ENCODE peak calls at places on chromosomes 16 and 17, in nine cellular contexts. O is mucosa of descending colon, Q is A549, V is IMR-90, W is AG09309, D is MM.1S, M is Peyer's patch, Z is gastrocnemius medialis, J is prostate gland. C is an unnamed sample.

GRCh38 chr16:71693168-71693567 is 31.3 kb downstream of the PHLPP2 start:
- DNase-seq in J (no peak), O (no peak), Z (no peak), Q (no peak), V (no peak), M (no peak), D (no peak), W (no peak), C (no peak)

GRCh38 chr17:7363311-7363710 is 8.4 kb downstream of the TMEM95 start:
- DNase-seq in J (no peak), O (no peak), D (no peak), Z (no peak), Q (no peak), V (peak; percentile 18), M (no peak), W (no peak), C (no peak)

GRCh38 chr16:47213761-47214440 is 70.2 kb upstream of the NETO2 start:
- DNase-seq in M (no peak), J (no peak), Z (no peak), D (no peak), V (peak; percentile 12), Q (no peak), W (no peak), O (no peak), C (no peak)

GRCh38 chr17:9285602-9286001 is 264.3 kb downstream of the NTN1 start:
- DNase-seq in M (no peak), O (no peak), D (no peak), Q (no peak), W (no peak), J (no peak), Z (no peak), V (no peak), C (no peak)

GRCh38 chr16:14286381-14287230 is 215.5 kb downstream of the MRTFB start:
- DNase-seq in W (peak; percentile 18), V (no peak), D (no peak), Z (no peak), M (peak; percentile 50), O (peak; percentile 39), Q (no peak), J (no peak), C (no peak)

GRCh38 chr17:77322534-77323412 is 182.0 kb downstream of the SEC14L1 start:
- DNase-seq in O (peak; percentile 52), D (no peak), Q (peak; percentile 93), W (peak; percentile 98), M (peak; percentile 66), Z (peak; percentile 84), V (peak; percentile 99), J (no peak), C (peak; percentile 88)

GRCh38 chr17:28812980-28813377 is 29.6 kb downstream of the FAM222B start:
- DNase-seq in M (no peak), J (no peak), W (peak; percentile 3), D (no peak), Z (no peak), V (peak; percentile 71), O (no peak), Q (no peak), C (no peak)

GRCh38 chr16:10981697-10982216 is 37.4 kb downstream of the CLEC16A start:
- DNase-seq in V (no peak), W (no peak), M (peak; percentile 43), Z (no peak), D (peak; percentile 31), O (no peak), Q (peak; percentile 21), J (no peak), C (no peak)

GRCh38 chr17:7259555-7259889 is 2.8 kb downstream of the CLDN7 start:
- DNase-seq in V (no peak), M (no peak), D (no peak), Q (no peak), Z (no peak), J (no peak), W (no peak), O (peak; percentile 40), C (no peak)

GRCh38 chr17:79036609-79037008 is 12.6 kb downstream of the C1QTNF1 start:
- DNase-seq in Q (peak; percentile 87), O (no peak), D (no peak), V (peak; percentile 94), Z (no peak), M (no peak), W (peak; percentile 94), J (no peak), C (no peak)

GRCh38 chr17:4956493-4957061 is 5.7 kb downstream of the ENO3 start:
- DNase-seq in W (no peak), O (peak; percentile 62), J (no peak), V (no peak), M (peak; percentile 56), Z (no peak), D (peak; percentile 39), Q (no peak), C (no peak)

GRCh38 chr16:51157698-51158097 is 6.6 kb upstream of the SALL1 start:
- DNase-seq in Q (no peak), Z (no peak), O (no peak), J (no peak), M (no peak), W (no peak), D (no peak), V (no peak), C (no peak)

GRCh38 chr17:27569884-27570577 is 61.0 kb upstream of the LGALS9 start:
- DNase-seq in Q (no peak), J (no peak), W (no peak), O (no peak), D (no peak), M (no peak), Z (no peak), V (no peak), C (no peak)

GRCh38 chr16:57422026-57422944 is 17.7 kb downstream of the CCL17 start:
- DNase-seq in Z (no peak), W (no peak), D (no peak), V (peak; percentile 72), M (no peak), Q (peak; percentile 55), J (peak; percentile 51), O (peak; percentile 64), C (no peak)

GRCh38 chr17:82924812-82925211 is 85.0 kb upstream of the ZNF750 start:
- DNase-seq in W (no peak), O (no peak), M (no peak), V (no peak), D (no peak), Z (no peak), J (no peak), Q (no peak), C (no peak)

GRCh38 chr16:89720520-89720858 is 209 bp downstream of the VPS9D1 start:
- DNase-seq in D (no peak), Q (no peak), Z (no peak), M (no peak), O (peak; percentile 77), W (no peak), J (no peak), V (no peak), C (no peak)

GRCh38 chr17:5011928-5012327 is 14.2 kb downstream of the KIF1C start:
- DNase-seq in M (no peak), D (no peak), O (no peak), Q (no peak), V (peak; percentile 72), W (no peak), Z (no peak), J (no peak), C (no peak)

GRCh38 chr17:76546556-76547182 is 6.8 kb downstream of the PRCD start:
- DNase-seq in V (peak; percentile 99), D (no peak), W (peak; percentile 89), M (no peak), Z (no peak), J (no peak), O (no peak), Q (no peak), C (no peak)

GRCh38 chr16:21145738-21146137 is 4.9 kb downstream of the DNAH3 start:
- DNase-seq in O (no peak), J (no peak), Q (no peak), W (no peak), M (no peak), Z (no peak), D (no peak), V (no peak), C (no peak)

GRCh38 chr17:29844339-29845048 is 85.5 kb downstream of the SSH2 start:
- DNase-seq in J (no peak), Q (no peak), Z (no peak), D (no peak), O (no peak), V (no peak), W (no peak), M (no peak), C (no peak)
- TF ChIP-seq CTCF in J (no peak), Q (no peak), Z (no peak), D (no peak), O (no peak), V (no peak), W (no peak), M (no peak), C (no peak)

DNA sequence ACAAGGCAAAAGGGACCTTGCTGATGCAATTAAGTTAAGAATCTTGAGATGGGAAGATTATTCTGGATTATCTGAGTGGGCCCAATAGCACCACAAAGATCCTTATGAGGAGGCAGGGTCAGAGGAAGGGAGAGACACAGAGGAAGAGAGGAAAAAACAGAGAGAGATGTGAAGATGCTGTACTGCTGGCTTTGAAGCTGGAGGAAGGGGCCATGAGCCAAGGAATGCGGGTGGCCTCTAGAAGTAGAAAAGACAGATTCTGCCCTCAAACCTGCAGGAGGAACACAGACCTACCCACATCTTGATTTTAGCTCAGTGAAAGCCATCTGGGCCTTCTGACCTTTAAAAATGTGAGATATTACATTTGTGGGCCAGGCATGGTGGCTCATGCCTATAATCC is 8.1 kb upstream of the CPSF4L start:
- DNase-seq in W (no peak), Q (no peak), D (no peak), J (no peak), O (no peak), M (no peak), V (no peak), Z (no peak), C (no peak)
- H3K4me3 ChIP-seq in W (no peak overlapping the region), Q (no peak overlapping the region), D (no peak overlapping the region), J (no peak overlapping the region), O (no peak overlapping the region), M (no peak overlapping the region), V (no peak overlapping the region), Z (no peak overlapping the region), C (no peak overlapping the region)

DNA sequence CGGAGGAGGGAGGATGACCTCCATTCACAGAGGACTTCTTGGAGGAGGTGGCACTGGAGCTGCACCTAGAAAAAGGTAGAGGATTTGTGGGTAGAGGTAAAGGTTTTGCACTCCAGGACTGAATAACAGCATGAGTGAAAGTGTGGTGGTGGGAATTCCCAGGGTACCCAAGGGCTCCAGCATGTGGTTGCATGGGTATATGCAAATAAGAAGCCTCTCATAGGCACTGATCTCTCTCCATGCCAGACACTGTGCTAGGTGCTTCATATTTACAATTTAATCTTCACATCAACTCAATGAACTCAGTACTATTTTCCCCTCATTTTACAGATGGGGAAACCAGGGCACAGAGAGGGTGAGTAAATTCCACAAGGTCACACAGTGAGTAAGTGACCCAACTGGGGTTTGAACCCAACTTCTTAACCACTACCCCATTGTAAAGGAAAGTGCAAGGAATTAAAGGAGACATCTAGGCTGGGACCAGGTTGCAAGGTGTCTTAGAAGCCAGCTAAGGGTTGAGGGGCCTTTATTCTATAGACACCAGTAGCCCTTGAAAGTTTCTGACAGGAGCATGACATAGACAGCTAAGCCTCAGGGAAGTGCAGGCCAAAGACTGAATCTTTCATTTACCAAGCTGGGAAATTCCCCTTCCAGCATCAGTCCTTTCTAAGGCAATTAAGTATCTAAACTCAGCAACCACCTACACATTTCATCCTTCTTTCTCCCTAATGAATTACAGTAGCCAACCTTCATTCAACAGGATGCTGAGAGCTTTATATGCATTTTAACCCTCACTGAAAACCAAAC is 21.3 kb downstream of the SCNN1B start:
- DNase-seq in V (no peak), Z (no peak), M (no peak), Q (no peak), W (no peak), O (no peak), D (peak; percentile 70), J (no peak), C (no peak)
- TF ChIP-seq CTCF in V (no peak), Z (no peak), M (no peak), Q (no peak), W (no peak), O (no peak), D (no peak), J (no peak), C (no peak)

GRCh38 chr17:10512856-10513255 is 5.5 kb downstream of the MYH1 start:
- DNase-seq in W (no peak), M (no peak), O (no peak), V (no peak), D (no peak), Z (no peak), Q (no peak), J (no peak), C (no peak)
- H3K4me3 ChIP-seq in W (no peak overlapping the region), M (no peak overlapping the region), O (no peak overlapping the region), V (no peak overlapping the region), D (no peak overlapping the region), Z (no peak overlapping the region), Q (no peak overlapping the region), J (no peak overlapping the region), C (no peak overlapping the region)